ENCODE peak calls at places on chromosomes 16 and 17, in five cellular contexts. N, E, X, J and K are unnamed samples.

GRCh38 chr17:50638851-50639767 is 4.4 kb downstream of the ABCC3 start:
- DNase-seq in X (no peak), E (peak), N (peak), J (peak), K (peak)

GRCh38 chr17:10126554-10127493 is 71.6 kb downstream of the GAS7 start:
- DNase-seq in N (peak), J (peak), X (no peak), E (peak), K (no peak)

GRCh38 chr17:40191237-40192208 is 14.3 kb downstream of the RAPGEFL1 start:
- DNase-seq in J (peak), N (peak), X (no peak), E (peak), K (peak)

GRCh38 chr17:61371179-61371578 is 28.5 kb upstream of the TBX2 start:
- DNase-seq in J (no peak), N (no peak), X (no peak), E (no peak), K (no peak)

GRCh38 chr16:24075929-24076716 is 180.0 kb upstream of the CACNG3 start:
- DNase-seq in J (peak), E (no peak), X (no peak), N (no peak), K (peak)

GRCh38 chr17:62705116-62705515 is 77.6 kb downstream of the MRC2 start:
- DNase-seq in J (peak), N (no peak), E (no peak), X (no peak), K (no peak)

GRCh38 chr17:50808413-50808812 is 27.0 kb upstream of the WFIKKN2 start:
- DNase-seq in X (no peak), E (no peak), N (no peak), J (no peak), K (no peak)

GRCh38 chr17:55421179-55421934 is at the start of gene MMD:
- DNase-seq in N (no peak), E (no peak), J (no peak), X (peak), K (no peak)

GRCh38 chr17:17360087-17360730 is 57.0 kb downstream of the NT5M start:
- DNase-seq in X (no peak), N (no peak), J (no peak), E (no peak), K (no peak)

GRCh38 chr16:79089735-79090284 is 510.7 kb downstream of the MAF start:
- DNase-seq in N (no peak), X (no peak), E (no peak), J (no peak), K (no peak)

GRCh38 chr16:49462356-49462988 is 88.9 kb downstream of the C16orf78 start:
- DNase-seq in E (no peak), J (no peak), X (no peak), N (no peak), K (peak)

GRCh38 chr17:80492343-80493136 is 16.1 kb upstream of the NPTX1 start:
- DNase-seq in E (no peak), N (no peak), J (no peak), X (no peak), K (peak)
- H3K4ac ChIP-seq in E (no peak), N (no peak), J (no peak), X (no peak), K (no peak)

GRCh38 chr17:41777579-41778188 is 8.8 kb downstream of the JUP start:
- DNase-seq in J (peak), X (no peak), E (peak), N (peak), K (no peak)
- H3K4ac ChIP-seq in J (no peak), X (no peak), E (peak), N (peak), K (no peak)

DNA sequence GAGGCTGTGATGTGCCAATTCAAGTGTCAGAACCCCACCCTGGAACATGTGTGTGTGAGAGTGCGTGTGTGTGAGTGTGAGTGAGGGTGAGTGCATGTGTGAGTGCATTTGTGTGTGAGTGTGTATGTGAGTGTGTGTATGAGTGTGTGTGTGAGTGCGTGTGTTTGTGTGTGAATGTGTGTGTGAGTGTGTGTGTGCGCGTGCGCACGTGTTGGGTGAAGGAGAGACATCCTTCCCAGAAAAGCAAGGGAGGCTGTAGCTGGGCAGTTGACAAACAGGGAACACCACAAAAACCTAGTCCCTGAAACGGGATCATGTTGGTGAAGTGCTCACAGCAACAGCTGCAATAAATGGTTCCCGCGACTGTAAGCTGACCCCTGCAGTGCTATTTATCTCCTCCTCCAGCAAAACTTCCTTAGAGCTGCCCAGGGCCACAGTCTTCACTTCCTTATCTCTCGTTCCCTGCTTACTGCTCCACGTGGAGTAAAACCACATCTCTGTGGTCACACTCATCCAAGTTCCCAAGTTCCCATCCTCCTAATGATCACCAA is 40.1 kb upstream of the RPL38 start:
- DNase-seq in X (no peak), N (no peak), J (peak), E (no peak), K (peak)
- H3K4ac ChIP-seq in X (no peak), N (no peak), J (no peak), E (no peak), K (no peak)

GRCh38 chr17:78361227-78361683 is 1.4 kb upstream of the SOCS3 start:
- DNase-seq in J (peak), X (no peak), N (no peak), E (no peak), K (no peak)
- H3K4ac ChIP-seq in J (peak), X (peak), N (peak), E (peak), K (no peak)

DNA sequence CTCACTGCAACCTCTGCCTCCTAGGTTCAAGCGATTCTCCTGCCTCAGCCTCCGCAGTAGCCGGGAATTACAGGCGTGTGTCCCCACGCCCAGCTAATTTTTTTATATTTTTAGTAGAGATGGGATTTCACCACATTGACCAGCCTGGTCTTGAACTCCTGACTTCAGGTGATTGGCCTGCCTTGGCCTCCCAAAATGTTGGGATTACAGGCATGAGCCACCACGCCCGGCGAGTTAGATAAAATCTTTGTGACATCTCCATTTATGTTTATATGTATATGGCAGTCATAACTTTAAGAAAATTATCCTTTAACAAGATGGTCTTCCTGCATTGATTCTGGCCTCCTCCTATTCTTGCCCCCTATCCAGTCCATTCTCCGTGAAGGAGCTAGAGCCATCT is 24.0 kb downstream of the CCDC42 start:
- DNase-seq in E (no peak), N (no peak), J (no peak), X (no peak), K (no peak)
- H3K4ac ChIP-seq in E (no peak), N (no peak), J (no peak), X (no peak), K (no peak)

DNA sequence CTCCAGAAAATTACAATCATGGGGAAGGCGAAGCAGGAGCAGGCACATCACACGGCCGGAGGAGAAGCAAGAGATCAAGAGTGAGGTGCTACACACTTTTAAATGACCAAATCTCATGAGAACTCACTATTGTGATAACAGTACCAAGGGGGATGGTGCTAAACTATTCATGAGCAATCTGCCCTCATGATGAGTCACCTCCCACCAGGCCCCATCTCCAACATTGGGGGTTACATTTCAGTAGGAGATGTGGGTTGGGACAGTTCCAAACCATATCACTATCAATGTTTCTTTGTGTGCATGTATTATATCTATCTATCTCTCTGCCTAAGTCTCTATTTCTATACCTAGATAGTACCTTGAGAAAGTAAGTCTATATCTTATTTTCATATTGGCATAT is 724.8 kb downstream of the CDH11 start:
- DNase-seq in J (no peak), E (no peak), X (no peak), N (peak), K (no peak)
- H3K4ac ChIP-seq in J (no peak), E (no peak), X (no peak), N (no peak), K (no peak)